ENCODE peak calls at places on chromosomes 1 and 21, in nine cellular contexts. X is upper lobe of right lung, N is H1, Y is spleen, P is fibroblast of mammary gland, O is WTC11, H is Calu3, R is IMR-90, J is stomach. T is an unnamed sample.
A peak's percentile ranks its signal among the peaks of the same experiment; 100 is the strongest.

GRCh38 chr1:154466879-154467767 is 34.9 kb upstream of the TDRD10 start:
- DNase-seq in X (peak; percentile 45), N (no peak), Y (peak; percentile 29), P (peak; percentile 21), O (no peak), H (no peak), R (no peak), J (no peak), T (no peak)

GRCh38 chr1:39642796-39643195 is 3.4 kb upstream of the HEYL start:
- DNase-seq in X (no peak), N (no peak), Y (no peak), P (no peak), O (no peak), H (no peak), R (peak; percentile 49), J (no peak), T (no peak)

GRCh38 chr1:66527688-66528087 is 6.3 kb upstream of the SGIP1 start:
- DNase-seq in X (no peak), N (no peak), Y (no peak), P (peak; percentile 75), O (no peak), H (no peak), R (peak; percentile 96), J (no peak), T (no peak)

GRCh38 chr1:173330149-173330951 is 123.2 kb upstream of the TNFSF4 start:
- DNase-seq in X (no peak), N (no peak), Y (no peak), P (peak; percentile 90), O (no peak), H (no peak), R (peak; percentile 83), J (no peak), T (no peak)

GRCh38 chr1:10935724-10936123 is 76.7 kb upstream of the TARDBP start:
- DNase-seq in X (no peak), N (no peak), Y (no peak), P (no peak), O (no peak), H (no peak), R (no peak), J (no peak), T (no peak)

GRCh38 chr21:32613436-32614043 is 1.4 kb upstream of the CFAP298 start:
- DNase-seq in X (no peak), N (no peak), Y (no peak), P (no peak), O (no peak), H (no peak), R (no peak), J (no peak), T (no peak)

GRCh38 chr1:175797576-175797975 is 54.2 kb upstream of the TNR start:
- DNase-seq in X (no peak), N (no peak), Y (no peak), P (no peak), O (no peak), H (no peak), R (no peak), J (no peak), T (no peak)

GRCh38 chr1:232511172-232511571 is 118.8 kb downstream of the SIPA1L2 start:
- DNase-seq in X (no peak), N (no peak), Y (no peak), P (peak; percentile 23), O (no peak), H (no peak), R (no peak), J (no peak), T (no peak)

GRCh38 chr1:197017558-197018146 is 40.3 kb downstream of the CFHR5 start:
- DNase-seq in X (no peak), N (no peak), Y (no peak), P (no peak), O (no peak), H (no peak), R (no peak), J (no peak), T (no peak)

GRCh38 chr1:225812488-225813249 is 2.7 kb downstream of the EPHX1 start:
- DNase-seq in X (no peak), N (no peak), Y (no peak), P (no peak), O (no peak), H (no peak), R (no peak), J (no peak), T (no peak)

GRCh38 chr1:231485029-231485784 is 43.3 kb upstream of the TSNAX start:
- DNase-seq in X (no peak), N (no peak), Y (no peak), P (peak; percentile 22), O (no peak), H (no peak), R (peak; percentile 63), J (no peak), T (no peak)

DNA sequence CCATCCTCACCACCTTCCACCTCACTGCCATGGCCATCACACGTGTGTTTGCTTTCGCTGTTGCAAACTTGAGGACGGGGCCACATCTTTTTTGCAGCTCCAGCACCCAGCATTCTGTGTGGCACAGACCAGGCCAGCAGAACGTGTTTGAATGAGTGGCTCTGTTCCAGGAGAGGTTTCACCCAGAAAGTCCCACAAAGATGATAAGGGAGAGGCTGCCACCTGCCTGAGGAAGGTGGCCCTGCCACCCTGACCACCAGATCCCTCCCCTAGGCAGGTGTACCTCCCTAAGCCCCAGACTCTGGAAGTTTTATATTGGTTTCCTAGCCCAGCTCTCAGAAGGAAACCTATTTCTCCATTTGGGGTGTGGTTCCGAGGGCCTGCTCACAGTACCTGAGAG is 252.1 kb downstream of the KAZN start:
- DNase-seq in X (no peak), N (no peak), Y (no peak), P (no peak), O (peak; percentile 19), H (peak; percentile 35), R (no peak), J (peak; percentile 28), T (no peak)
- TF ChIP-seq CTCF in X (no peak), N (peak; percentile 45), Y (no peak), P (no peak), O (no peak), H (peak; percentile 16), R (no peak), J (peak; percentile 42), T (no peak)

GRCh38 chr1:3171761-3172160 is 102.8 kb downstream of the PRDM16 start:
- DNase-seq in X (no peak), N (no peak), Y (no peak), P (no peak), O (no peak), H (no peak), R (no peak), J (no peak), T (no peak)
- TF ChIP-seq CTCF in X (no peak), N (no peak), Y (no peak), P (no peak), O (no peak), H (no peak), R (no peak), J (no peak), T (no peak)

GRCh38 chr1:167491586-167492408 is 26.5 kb downstream of the CD247 start:
- DNase-seq in X (no peak), N (no peak), Y (no peak), P (no peak), O (peak; percentile 33), H (no peak), R (no peak), J (no peak), T (no peak)
- TF ChIP-seq CTCF in X (no peak), N (peak; percentile 16), Y (no peak), P (no peak), O (no peak), H (no peak), R (no peak), J (no peak), T (no peak)

GRCh38 chr1:158491372-158491771 is 19.4 kb downstream of the OR10R2 start:
- DNase-seq in X (no peak), N (no peak), Y (no peak), P (no peak), O (no peak), H (no peak), R (no peak), J (no peak), T (no peak)

GRCh38 chr1:158494737-158495136 is 22.7 kb downstream of the OR10R2 start:
- DNase-seq in X (no peak), N (no peak), Y (no peak), P (no peak), O (no peak), H (no peak), R (no peak), J (no peak), T (no peak)

GRCh38 chr1:158496379-158496778 is 24.4 kb downstream of the OR10R2 start:
- DNase-seq in X (no peak), N (no peak), Y (no peak), P (peak; percentile 8), O (no peak), H (no peak), R (no peak), J (no peak), T (no peak)
- TF ChIP-seq CTCF in X (peak; percentile 21), N (peak; percentile 60), Y (no peak), P (no peak), O (peak; percentile 17), H (no peak), R (no peak), J (no peak), T (peak; percentile 57)

GRCh38 chr21:40512590-40512989 is 334.4 kb downstream of the DSCAM start:
- DNase-seq in X (no peak), N (no peak), Y (no peak), P (no peak), O (peak; percentile 73), H (no peak), R (no peak), J (no peak), T (peak; percentile 16)
- TF ChIP-seq CTCF in X (peak; percentile 54), N (peak; percentile 80), Y (peak; percentile 34), P (peak; percentile 31), O (peak; percentile 93), H (no peak), R (no peak), J (no peak), T (peak; percentile 62)

DNA sequence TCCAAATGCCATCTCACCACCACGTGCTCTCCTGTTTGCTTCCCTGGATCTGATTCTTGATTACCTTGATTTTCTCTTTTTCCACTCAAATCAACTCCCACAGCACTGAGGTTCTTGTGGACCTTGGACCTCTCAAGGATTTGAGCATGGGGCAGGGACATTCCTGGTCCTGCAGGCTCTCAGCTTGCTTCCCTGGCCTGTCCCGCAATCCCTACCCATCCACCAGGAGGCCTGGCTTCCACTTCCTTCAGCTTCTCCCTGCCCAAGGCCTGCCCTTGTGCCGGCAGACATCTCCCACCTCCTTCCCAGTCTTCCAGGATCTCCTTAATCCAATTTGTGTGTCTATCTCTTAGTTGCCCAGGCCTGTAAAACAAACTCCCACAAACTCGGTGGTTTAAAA is 21.6 kb downstream of the PLA2G2A start:
- DNase-seq in X (no peak), N (no peak), Y (no peak), P (no peak), O (peak; percentile 31), H (no peak), R (no peak), J (no peak), T (no peak)
- TF ChIP-seq CTCF in X (no peak), N (peak; percentile 41), Y (no peak), P (peak; percentile 6), O (no peak), H (no peak), R (no peak), J (no peak), T (no peak)

GRCh38 chr1:237250055-237250454 is 208.1 kb downstream of the RYR2 start:
- DNase-seq in X (no peak), N (no peak), Y (no peak), P (no peak), O (no peak), H (no peak), R (no peak), J (no peak), T (no peak)
- TF ChIP-seq CTCF in X (no peak), N (no peak), Y (no peak), P (no peak), O (no peak), H (no peak), R (no peak), J (no peak), T (no peak)